ENCODE peak calls at places on chromosomes 6 and 20, in seven cellular contexts. Q is CD8-positive, alpha-beta T cell; H is IMR-90; A is stimulated activated naive B cell treated with anti-CD40 and anti-IgM and Interleukin-4, amounts not matched to agents 10 μg/mL and 1 μg/mL and 100 μg/mL, for 72 hours; E is effector CD4-positive, alpha-beta T cell; O is progenitor cell of endocrine pancreas; R is cardiac fibroblast. T is an unnamed sample.

GRCh38 chr6:3323696-3324261 is 65.0 kb downstream of the PSMG4 start:
- DNase-seq in Q (no peak), H (no peak), A (no peak), E (no peak), O (no peak), R (no peak), T (no peak)

GRCh38 chr6:13053080-13053479 is 275.3 kb downstream of the TBC1D7 start:
- DNase-seq in Q (no peak), H (no peak), A (no peak), E (no peak), O (no peak), R (peak; percentile 13), T (no peak)

GRCh38 chr6:42702200-42702599 is 20.2 kb downstream of the PRPH2 start:
- DNase-seq in Q (no peak), H (peak; percentile 90), A (no peak), E (no peak), O (no peak), R (peak; percentile 55), T (no peak)

GRCh38 chr6:160667854-160668481 is 3.9 kb upstream of the LPA start:
- DNase-seq in Q (no peak), H (no peak), A (no peak), E (peak; percentile 12), O (peak; percentile 36), R (no peak), T (no peak)

GRCh38 chr6:42403415-42403814 is 48.3 kb downstream of the TRERF1 start:
- DNase-seq in Q (no peak), H (peak; percentile 40), A (no peak), E (no peak), O (no peak), R (no peak), T (no peak)

GRCh38 chr20:50336631-50337030 is 146.0 kb downstream of the CEBPB start:
- DNase-seq in Q (no peak), H (peak; percentile 29), A (no peak), E (no peak), O (no peak), R (no peak), T (no peak)

GRCh38 chr6:48553449-48553848 is 442.5 kb upstream of the PTCHD4 start:
- DNase-seq in Q (no peak), H (no peak), A (no peak), E (no peak), O (no peak), R (no peak), T (no peak)

GRCh38 chr6:33809619-33810018 is 5.8 kb upstream of the MLN start:
- DNase-seq in Q (no peak), H (no peak), A (no peak), E (no peak), O (no peak), R (no peak), T (no peak)

GRCh38 chr6:13273931-13274706 is 54.2 kb downstream of the TBC1D7 start:
- DNase-seq in Q (peak; percentile 75), H (no peak), A (peak; percentile 85), E (peak; percentile 20), O (no peak), R (no peak), T (peak; percentile 39)

GRCh38 chr20:59016795-59017492 is 2.3 kb upstream of the TUBB1 start:
- DNase-seq in Q (no peak), H (no peak), A (no peak), E (no peak), O (no peak), R (peak; percentile 19), T (no peak)

GRCh38 chr20:9520096-9520495 is 5.7 kb downstream of the LAMP5 start:
- DNase-seq in Q (no peak), H (no peak), A (no peak), E (no peak), O (no peak), R (no peak), T (no peak)

GRCh38 chr6:159852877-159853276 is 37.9 kb upstream of the MAS1 start:
- DNase-seq in Q (peak; percentile 41), H (no peak), A (no peak), E (no peak), O (no peak), R (peak; percentile 53), T (no peak)

GRCh38 chr6:148423601-148424270 is 81.1 kb downstream of the SASH1 start:
- DNase-seq in Q (no peak), H (peak; percentile 17), A (no peak), E (no peak), O (no peak), R (no peak), T (no peak)

GRCh38 chr20:49595811-49596545 is 28.0 kb upstream of the PTGIS start:
- DNase-seq in Q (no peak), H (peak; percentile 67), A (peak; percentile 54), E (no peak), O (no peak), R (peak; percentile 34), T (no peak)

GRCh38 chr20:64151634-64152530 is 12.4 kb upstream of the MYT1 start:
- DNase-seq in Q (no peak), H (peak; percentile 46), A (no peak), E (no peak), O (no peak), R (no peak), T (no peak)